ENCODE peak calls at places on chromosomes 5 and 9, in ten cellular contexts. E is SK-N-SH, H is upper lobe of left lung, S is sigmoid colon, O is suprapubic skin, W is transverse colon, F is HepG2, Y is GM12878, Z is K562, X is esophagus muscularis mucosa. V is an unnamed sample.

GRCh38 chr5:174459832-174460448 is 264.4 kb upstream of the MSX2 start:
- DNase-seq in E (no peak), H (no peak), S (no peak), O (no peak), W (peak; percentile 24), F (no peak), Y (no peak), Z (no peak), X (no peak), V (no peak)

GRCh38 chr5:136079195-136079985 is 50.6 kb downstream of the TGFBI start:
- DNase-seq in E (no peak), H (no peak), S (no peak), O (no peak), W (no peak), F (no peak), Y (no peak), Z (no peak), X (peak; percentile 74), V (no peak)

GRCh38 chr5:167945542-167946384 is 345.7 kb upstream of the WWC1 start:
- DNase-seq in E (no peak), H (no peak), S (no peak), O (no peak), W (no peak), F (no peak), Y (no peak), Z (no peak), X (no peak), V (no peak)

GRCh38 chr5:43121565-43122484 is 1.1 kb downstream of the ZNF131 start:
- DNase-seq in E (peak; percentile 49), H (no peak), S (no peak), O (no peak), W (peak; percentile 24), F (peak; percentile 8), Y (no peak), Z (peak; percentile 71), X (peak; percentile 94), V (no peak)

GRCh38 chr9:71746753-71747115 is 21.6 kb downstream of the CEMIP2 start:
- DNase-seq in E (no peak), H (no peak), S (no peak), O (no peak), W (no peak), F (no peak), Y (no peak), Z (no peak), X (no peak), V (no peak)

GRCh38 chr9:122029898-122030297 is 63.2 kb downstream of the TTLL11 start:
- DNase-seq in E (no peak), H (no peak), S (no peak), O (no peak), W (no peak), F (peak; percentile 14), Y (no peak), Z (no peak), X (no peak), V (no peak)

GRCh38 chr5:171701138-171701537 is 84.5 kb upstream of the SMIM23 start:
- DNase-seq in E (no peak), H (no peak), S (no peak), O (no peak), W (no peak), F (no peak), Y (no peak), Z (no peak), X (no peak), V (no peak)

GRCh38 chr5:91528831-91529230 is 145.7 kb upstream of the ARRDC3 start:
- DNase-seq in E (no peak), H (no peak), S (no peak), O (no peak), W (no peak), F (no peak), Y (no peak), Z (no peak), X (no peak), V (no peak)

GRCh38 chr5:82225525-82226172 is 52.5 kb downstream of the RPS23 start:
- DNase-seq in E (peak; percentile 65), H (peak; percentile 56), S (peak; percentile 69), O (peak; percentile 64), W (peak; percentile 59), F (peak; percentile 55), Y (peak; percentile 37), Z (peak; percentile 76), X (no peak), V (peak; percentile 56)

GRCh38 chr9:88370346-88370745 is 17.9 kb upstream of the SPIN1 start:
- DNase-seq in E (peak; percentile 34), H (no peak), S (no peak), O (no peak), W (no peak), F (no peak), Y (no peak), Z (no peak), X (no peak), V (no peak)

GRCh38 chr5:132388244-132389050 is 18.9 kb downstream of the SLC22A5 start:
- DNase-seq in E (no peak), H (no peak), S (peak; percentile 85), O (peak; percentile 63), W (peak; percentile 30), F (no peak), Y (no peak), Z (no peak), X (peak; percentile 57), V (no peak)

GRCh38 chr5:132385321-132386105 is 16.0 kb downstream of the SLC22A5 start:
- DNase-seq in E (peak; percentile 87), H (peak; percentile 57), S (no peak), O (no peak), W (peak; percentile 66), F (peak; percentile 52), Y (peak; percentile 39), Z (peak; percentile 39), X (peak; percentile 91), V (peak; percentile 52)

GRCh38 chr5:132387649-132388117 is 18.2 kb downstream of the SLC22A5 start:
- DNase-seq in E (peak; percentile 21), H (peak; percentile 80), S (peak; percentile 91), O (peak; percentile 87), W (peak; percentile 73), F (no peak), Y (no peak), Z (peak; percentile 51), X (no peak), V (peak; percentile 63)

GRCh38 chr5:132389051-132389331 is 19.5 kb downstream of the SLC22A5 start:
- DNase-seq in E (no peak), H (no peak), S (no peak), O (no peak), W (no peak), F (no peak), Y (no peak), Z (no peak), X (no peak), V (no peak)

GRCh38 chr5:132386644-132387286 is 17.3 kb downstream of the SLC22A5 start:
- DNase-seq in E (peak; percentile 71), H (peak; percentile 83), S (peak; percentile 92), O (peak; percentile 84), W (peak; percentile 81), F (peak; percentile 56), Y (peak; percentile 70), Z (peak; percentile 74), X (no peak), V (peak; percentile 78)
- TF ChIP-seq POLR2AphosphoS5 in E (no peak), H (no peak), S (no peak), O (no peak), W (peak; percentile 28), F (no peak), Y (no peak), Z (no peak), X (peak; percentile 33), V (peak; percentile 76)

GRCh38 chr5:28678899-28679298 is 1640.5 kb upstream of the CDH9 start:
- DNase-seq in E (no peak), H (no peak), S (no peak), O (no peak), W (no peak), F (no peak), Y (no peak), Z (no peak), X (no peak), V (no peak)
- H3K4me1 ChIP-seq in E (no peaks in the 10 kb centered on the region), H (no peaks in the 10 kb centered on the region), S (no peaks in the 10 kb centered on the region), O (no peaks in the 10 kb centered on the region), W (no peaks in the 10 kb centered on the region), F (no peaks in the 10 kb centered on the region), Y (no peaks in the 10 kb centered on the region), Z (no peaks in the 10 kb centered on the region), X (no peaks in the 10 kb centered on the region), V (no peaks in the 10 kb centered on the region)

DNA sequence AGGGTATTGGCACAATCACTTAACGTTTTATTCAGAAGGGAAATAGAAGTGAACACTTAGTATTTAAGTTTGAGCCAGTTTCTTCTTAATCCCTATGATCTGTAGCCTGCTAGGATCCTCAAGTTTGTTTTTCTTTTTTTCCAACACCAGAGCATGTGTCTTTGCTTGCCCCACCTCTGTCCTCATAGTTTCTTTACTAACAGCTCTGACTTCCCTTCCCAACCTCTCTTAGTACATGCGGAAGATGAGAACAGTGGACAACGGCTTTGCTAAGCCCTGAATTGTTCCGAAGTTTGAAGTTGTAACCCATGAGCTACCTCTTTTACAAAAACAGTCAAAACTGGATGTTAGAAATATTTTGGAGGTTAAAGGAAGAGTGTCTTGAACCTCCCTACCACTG is 61.7 kb upstream of the TAF11L2 start:
- DNase-seq in E (no peak), H (no peak), S (no peak), O (no peak), W (no peak), F (no peak), Y (no peak), Z (no peak), X (no peak), V (no peak)
- TF ChIP-seq EP300 in E (no peak), H (no peak), S (no peak), O (no peak), W (no peak), F (no peak), Y (no peak), Z (no peak), X (no peak), V (no peak)

GRCh38 chr9:136535070-136535469 is 10.8 kb downstream of the NOTCH1 start:
- DNase-seq in E (peak; percentile 63), H (no peak), S (no peak), O (no peak), W (no peak), F (no peak), Y (no peak), Z (no peak), X (no peak), V (no peak)

GRCh38 chr9:136532799-136533774 is 12.8 kb downstream of the NOTCH1 start:
- DNase-seq in E (no peak), H (no peak), S (no peak), O (no peak), W (no peak), F (no peak), Y (no peak), Z (no peak), X (no peak), V (no peak)

GRCh38 chr9:136534396-136534795 is 11.5 kb downstream of the NOTCH1 start:
- DNase-seq in E (no peak), H (no peak), S (no peak), O (no peak), W (no peak), F (no peak), Y (no peak), Z (no peak), X (no peak), V (no peak)

GRCh38 chr9:136531904-136532798 is 13.7 kb downstream of the NOTCH1 start:
- DNase-seq in E (no peak), H (no peak), S (no peak), O (no peak), W (peak; percentile 77), F (no peak), Y (no peak), Z (no peak), X (no peak), V (no peak)

DNA sequence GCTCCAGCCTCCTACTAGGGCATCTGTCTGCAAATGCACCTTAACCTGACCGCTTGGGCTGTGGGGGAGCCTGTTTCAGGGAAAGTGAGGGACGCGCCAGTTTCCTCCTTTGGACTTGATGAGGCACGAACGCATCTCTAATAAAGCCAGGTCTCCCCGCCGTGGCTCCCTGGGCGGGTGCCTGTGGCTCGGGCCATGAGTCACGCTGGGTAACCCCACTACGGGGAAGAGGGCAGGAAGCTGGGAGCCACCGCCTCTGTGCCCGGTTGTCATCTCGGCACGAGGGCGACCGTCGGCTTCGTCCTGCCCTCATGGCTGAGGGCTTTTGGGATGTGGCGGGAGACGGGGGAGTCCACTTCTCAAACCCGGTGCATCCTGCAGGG is 12.1 kb downstream of the NOTCH1 start:
- DNase-seq in E (no peak), H (peak; percentile 88), S (no peak), O (no peak), W (peak; percentile 73), F (no peak), Y (no peak), Z (no peak), X (no peak), V (peak; percentile 53)
- TF ChIP-seq POLR2AphosphoS5 in E (no peak), H (peak; percentile 74), S (no peak), O (peak; percentile 22), W (no peak), F (no peak), Y (no peak), Z (no peak), X (no peak), V (no peak)